ENCODE peak calls at places on chromosomes 12 and 14, in four cellular contexts. M is H1, Q is IMR-90, O is H9. K is an unnamed sample.
A peak's percentile ranks its signal among the peaks of the same experiment; 100 is the strongest.

GRCh38 chr14:62179367-62180018 is 417.3 kb downstream of the SNAPC1 start:
- DNase-seq in O (peak; percentile 64), M (peak; percentile 29), Q (peak; percentile 91), K (peak; percentile 84)

GRCh38 chr12:95386056-95386455 is 87.9 kb upstream of the METAP2 start:
- DNase-seq in M (no peak), Q (no peak), O (no peak), K (peak; percentile 26)

GRCh38 chr12:52687527-52688385 is 7.5 kb upstream of the KRT1 start:
- DNase-seq in M (no peak), Q (no peak), O (no peak), K (peak; percentile 72)

GRCh38 chr14:106094654-106095189 is 568.3 kb downstream of the TMEM121 start:
- DNase-seq in M (no peak), O (no peak), Q (no peak), K (no peak)

GRCh38 chr14:101087614-101088394 is 184.3 kb upstream of the RTL1 start:
- DNase-seq in M (no peak), O (peak; percentile 29), Q (no peak), K (no peak)

GRCh38 chr14:104798300-104799238 is 2.3 kb upstream of the ZBTB42 start:
- DNase-seq in M (no peak), O (no peak), Q (no peak), K (no peak)

GRCh38 chr14:77275041-77275854 is 4.2 kb upstream of the NGB start:
- DNase-seq in O (no peak), M (no peak), Q (no peak), K (no peak)

GRCh38 chr12:25811656-25812126 is 146.8 kb upstream of the RASSF8 start:
- DNase-seq in Q (peak; percentile 36), O (no peak), M (no peak), K (no peak)

GRCh38 chr12:57603758-57604453 is 718 bp upstream of the DTX3 start:
- DNase-seq in Q (peak; percentile 39), O (peak; percentile 76), M (no peak), K (no peak)
- H3K14ac ChIP-seq in Q (peak overlapping the region; percentile 99), O (peak overlapping the region; percentile 99), M (no peak overlapping the region), K (no peak overlapping the region)

GRCh38 chr12:121230538-121230907 is 20.6 kb downstream of the P2RX4 start:
- DNase-seq in M (no peak), Q (no peak), O (no peak), K (no peak)
- H3K27ac ChIP-seq in M (no peak overlapping the region), Q (no peak overlapping the region), O (no peak overlapping the region), K (no peak overlapping the region)

GRCh38 chr14:21070610-21071224 is 613 bp downstream of the ARHGEF40 start:
- DNase-seq in O (peak; percentile 81), M (no peak), Q (peak; percentile 46), K (no peak)
- H2BK120ac ChIP-seq in O (no peak overlapping the region), M (peak overlapping the region; percentile 91), Q (peak overlapping the region; percentile 72), K (peak overlapping the region; percentile 96)

GRCh38 chr12:93323625-93324165 is 54.0 kb upstream of the NUDT4 start:
- DNase-seq in M (no peak), Q (peak; percentile 44), O (no peak), K (no peak)
- H3K14ac ChIP-seq in M (no peak overlapping the region), Q (peak overlapping the region; percentile 28), O (no peak overlapping the region), K (no peak overlapping the region)